ENCODE peak calls at places on chromosome 6, in five cellular contexts. U is NCI-H1417; P is posterior cingulate gyrus; J is choroid plexus epithelial cell; B is effector memory CD4-positive, alpha-beta T cell. S is an unnamed sample.

GRCh38 chr6:161256390-161256789 is 17.5 kb downstream of the AGPAT4 start:
- DNase-seq in U (no peak), P (peak), J (no peak), B (no peak), S (no peak)

GRCh38 chr6:136775548-136775947 is 16.7 kb downstream of the MAP3K5 start:
- DNase-seq in U (no peak), P (no peak), J (peak), B (no peak), S (peak)

GRCh38 chr6:154703094-154703493 is 30.1 kb upstream of the SCAF8 start:
- DNase-seq in U (no peak), P (no peak), J (no peak), B (no peak), S (no peak)

GRCh38 chr6:81228912-81229540 is 523.5 kb downstream of the TENT5A start:
- DNase-seq in U (no peak), P (no peak), J (peak), B (no peak), S (no peak)

GRCh38 chr6:169843110-169843509 is 91.7 kb downstream of the ERMARD start:
- DNase-seq in U (no peak), P (no peak), J (no peak), B (no peak), S (no peak)

GRCh38 chr6:39823187-39823815 is 31.1 kb downstream of the DAAM2 start:
- DNase-seq in U (no peak), P (no peak), J (no peak), B (no peak), S (no peak)

GRCh38 chr6:126033696-126034095 is 47.4 kb downstream of the TRMT11 start:
- DNase-seq in U (peak), P (peak), J (peak), B (no peak), S (peak)

GRCh38 chr6:104409913-104410312 is 449.8 kb downstream of the HACE1 start:
- DNase-seq in U (no peak), P (no peak), J (peak), B (no peak), S (no peak)

GRCh38 chr6:79466222-79466834 is 70.9 kb downstream of the LCA5 start:
- DNase-seq in U (no peak), P (no peak), J (peak), B (no peak), S (no peak)

GRCh38 chr6:82767037-82767436 is 298.6 kb downstream of the UBE3D start:
- DNase-seq in U (no peak), P (no peak), J (no peak), B (no peak), S (no peak)

GRCh38 chr6:63491104-63491503 is 81.2 kb upstream of the LOC128125822 start:
- DNase-seq in U (no peak), P (no peak), J (no peak), B (no peak), S (no peak)

GRCh38 chr6:127999032-127999431 is 98.2 kb upstream of the THEMIS start:
- DNase-seq in U (no peak), P (no peak), J (no peak), B (no peak), S (no peak)

GRCh38 chr6:34656378-34657036 is 40.1 kb downstream of the ILRUN start:
- DNase-seq in U (peak), P (no peak), J (peak), B (no peak), S (peak)

GRCh38 chr6:115570326-115570725 is 490.4 kb downstream of the FRK start:
- DNase-seq in U (no peak), P (no peak), J (peak), B (no peak), S (peak)

GRCh38 chr6:27617046-27617687 is 144.3 kb upstream of the ZNF184 start:
- DNase-seq in U (peak), P (no peak), J (peak), B (no peak), S (no peak)

GRCh38 chr6:257031-257725 is 35.1 kb upstream of the DUSP22 start:
- DNase-seq in U (no peak), P (no peak), J (peak), B (no peak), S (no peak)

GRCh38 chr6:65280060-65280459 is 427.0 kb downstream of the EYS start:
- DNase-seq in U (no peak), P (no peak), J (no peak), B (no peak), S (no peak)

GRCh38 chr6:28945360-28945759 is 21.6 kb upstream of the TRIM27 start:
- DNase-seq in U (no peak), P (no peak), J (no peak), B (no peak), S (no peak)

GRCh38 chr6:153146413-153146812 is 15.3 kb upstream of the RGS17 start:
- DNase-seq in U (no peak), P (no peak), J (no peak), B (no peak), S (no peak)

GRCh38 chr6:155889405-155889804 is 433.8 kb upstream of the NOX3 start:
- DNase-seq in U (no peak), P (no peak), J (no peak), B (no peak), S (no peak)

GRCh38 chr6:117906905-117907599 is at the start of gene SLC35F1:
- DNase-seq in U (peak), P (peak), J (peak), B (no peak), S (no peak)

GRCh38 chr6:35725721-35726438 is 11.0 kb upstream of the ARMC12 start:
- DNase-seq in U (no peak), P (peak), J (peak), B (no peak), S (no peak)

GRCh38 chr6:116221931-116222330 is 31.9 kb downstream of the TSPYL4 start:
- DNase-seq in U (no peak), P (no peak), J (no peak), B (no peak), S (no peak)

GRCh38 chr6:116963972-116964371 is 86.9 kb downstream of the RFX6 start:
- DNase-seq in U (no peak), P (no peak), J (no peak), B (no peak), S (no peak)

GRCh38 chr6:17710331-17710730 is 3.6 kb upstream of the NUP153 start:
- DNase-seq in U (no peak), P (no peak), J (peak), B (no peak), S (no peak)

GRCh38 chr6:3884007-3884745 is 35.0 kb downstream of the FAM50B start:
- DNase-seq in U (no peak), P (no peak), J (peak), B (no peak), S (peak)

GRCh38 chr6:164528539-164528938 is 780.9 kb downstream of the C6orf118 start:
- DNase-seq in U (no peak), P (no peak), J (no peak), B (no peak), S (no peak)

GRCh38 chr6:13923527-13924145 is 1.1 kb upstream of the RNF182 start:
- DNase-seq in U (no peak), P (no peak), J (peak), B (no peak), S (no peak)

S was measured in AG09309.